ENCODE peak calls at places on chromosome 21, in six cellular contexts. R is stomach, Z is uterus, C is ELF-1, W is astrocyte of the cerebellum, M is mucosa of gallbladder. D is an unnamed sample.

GRCh38 chr21:39799178-39799577 is 54.2 kb downstream of the IGSF5 start:
- DNase-seq in R (no peak), M (no peak), Z (no peak), C (no peak), W (no peak), D (no peak)

GRCh38 chr21:31310750-31311149 is 33.3 kb downstream of the TIAM1 start:
- DNase-seq in Z (no peak), R (peak), C (no peak), M (no peak), W (no peak), D (no peak)

GRCh38 chr21:35217504-35218060 is 168.5 kb upstream of the RUNX1 start:
- DNase-seq in W (no peak), M (no peak), C (peak), Z (no peak), R (no peak), D (no peak)

GRCh38 chr21:26110703-26111102 is 59.9 kb downstream of the APP start:
- DNase-seq in C (no peak), Z (no peak), R (no peak), M (no peak), W (no peak), D (no peak)

GRCh38 chr21:16488042-16488441 is 758.3 kb downstream of the USP25 start:
- DNase-seq in Z (no peak), W (no peak), C (no peak), M (no peak), R (no peak), D (no peak)

GRCh38 chr21:45456014-45456835 is 51.3 kb downstream of the COL18A1 start:
- DNase-seq in C (no peak), M (no peak), R (no peak), Z (no peak), W (no peak), D (no peak)

GRCh38 chr21:34670220-34670961 is 1.6 kb downstream of the CLIC6 start:
- DNase-seq in W (no peak), M (no peak), Z (no peak), R (peak), C (peak), D (no peak)

GRCh38 chr21:41582298-41582840 is 74.4 kb upstream of the TMPRSS2 start:
- DNase-seq in M (no peak), W (no peak), C (no peak), R (peak), Z (no peak), D (no peak)

GRCh38 chr21:32494946-32495703 is 82.6 kb downstream of the EVA1C start:
- DNase-seq in C (no peak), R (no peak), Z (peak), M (no peak), W (no peak), D (peak)

GRCh38 chr21:32682696-32683474 is 44.9 kb downstream of the SYNJ1 start:
- DNase-seq in W (no peak), M (no peak), Z (no peak), R (no peak), C (no peak), D (no peak)

GRCh38 chr21:15006594-15007230 is 58.1 kb downstream of the NRIP1 start:
- DNase-seq in M (no peak), W (no peak), Z (no peak), R (no peak), C (no peak), D (no peak)

GRCh38 chr21:42162831-42163510 is 56.0 kb upstream of the ABCG1 start:
- DNase-seq in C (no peak), M (no peak), R (no peak), Z (no peak), W (no peak), D (no peak)

GRCh38 chr21:29114765-29115164 is 15.7 kb upstream of the MAP3K7CL start:
- DNase-seq in R (no peak), W (peak), M (no peak), Z (no peak), C (peak), D (no peak)

D was measured in adrenal gland.